ENCODE peak calls at places on chromosomes 4 and X, in eight cellular contexts. B is glutamatergic neuron, E is tibial artery, X is GM13977, T is fibroblast of mammary gland, O is BJ, V is AG09319, Q is AG04450. G is an unnamed sample.

GRCh38 chr4:40173470-40173875 is 23.4 kb upstream of the RHOH start:
- DNase-seq in B (no peak), X (peak), Q (no peak), T (no peak), O (no peak), E (no peak), V (no peak), G (no peak)

GRCh38 chrX:47991263-47992092 is 12.3 kb downstream of the ZNF182 start:
- DNase-seq in T (peak), X (no peak), O (peak), B (no peak), V (no peak), Q (no peak), E (no peak), G (no peak)

GRCh38 chr4:78926825-78927224 is 12.4 kb downstream of the PAQR3 start:
- DNase-seq in B (no peak), E (no peak), O (no peak), T (no peak), Q (no peak), V (no peak), X (no peak), G (no peak)

GRCh38 chr4:173252024-173252935 is 81.9 kb downstream of the HMGB2 start:
- DNase-seq in Q (peak), V (peak), O (peak), E (peak), X (peak), T (peak), B (peak), G (peak)

GRCh38 chrX:87338510-87338909 is 179.1 kb upstream of the KLHL4 start:
- DNase-seq in E (no peak), X (peak), V (no peak), B (no peak), T (peak), Q (no peak), O (no peak), G (no peak)

GRCh38 chrX:51568586-51568985 is 50.1 kb downstream of the CENPVL3 start:
- DNase-seq in T (peak), V (no peak), B (no peak), X (no peak), Q (peak), O (peak), E (no peak), G (no peak)

GRCh38 chr4:166143227-166143626 is 270.2 kb downstream of the TLL1 start:
- DNase-seq in Q (no peak), T (peak), E (no peak), O (peak), X (no peak), B (no peak), V (no peak), G (no peak)

GRCh38 chr4:8191136-8191747 is 7.8 kb upstream of the SH3TC1 start:
- DNase-seq in E (peak), V (no peak), B (peak), O (no peak), Q (no peak), T (peak), X (peak), G (no peak)

GRCh38 chrX:20231598-20231997 is 35.1 kb downstream of the RPS6KA3 start:
- DNase-seq in E (no peak), X (no peak), V (no peak), O (no peak), T (no peak), Q (no peak), B (no peak), G (no peak)

GRCh38 chrX:34509394-34509793 is 147.7 kb downstream of the TMEM47 start:
- DNase-seq in E (no peak), O (no peak), V (no peak), X (no peak), Q (no peak), T (no peak), B (no peak), G (no peak)

GRCh38 chr4:53962516-53963225 is 101.7 kb downstream of the CHIC2 start:
- DNase-seq in Q (peak), T (peak), B (no peak), X (no peak), V (no peak), O (peak), E (no peak), G (no peak)

GRCh38 chr4:153545822-153546221 is 79.7 kb downstream of the TMEM131L start:
- DNase-seq in E (no peak), O (no peak), T (no peak), X (no peak), Q (no peak), B (no peak), V (no peak), G (no peak)

GRCh38 chrX:71665747-71666146 is 1.6 kb upstream of the LOC101059915 start:
- DNase-seq in B (no peak), T (no peak), X (no peak), E (no peak), Q (no peak), V (no peak), O (no peak), G (no peak)

GRCh38 chrX:7147978-7148824 is at the start of gene PUDP:
- DNase-seq in Q (peak), X (peak), E (peak), B (peak), T (peak), V (peak), O (no peak), G (peak)

GRCh38 chrX:154436597-154437397 is at the start of gene GDI1:
- DNase-seq in O (no peak), B (peak), Q (no peak), V (no peak), T (peak), E (peak), X (peak), G (peak)

GRCh38 chr4:146095091-146095690 is 80.3 kb upstream of the LSM6 start:
- DNase-seq in O (no peak), X (no peak), V (peak), T (peak), Q (peak), B (no peak), E (peak), G (peak)

GRCh38 chrX:45472968-45473367 is 272.3 kb upstream of the DIPK2B start:
- DNase-seq in T (peak), Q (peak), V (no peak), O (peak), E (no peak), X (no peak), B (no peak), G (no peak)

GRCh38 chr4:19774690-19775256 is 476.9 kb upstream of the SLIT2 start:
- DNase-seq in O (no peak), X (no peak), E (no peak), B (no peak), Q (no peak), T (peak), V (no peak), G (no peak)

GRCh38 chr4:156517956-156518355 is 453.6 kb downstream of the PDGFC start:
- DNase-seq in T (no peak), E (no peak), O (no peak), V (no peak), B (no peak), Q (no peak), X (no peak), G (no peak)

GRCh38 chrX:2484721-2485459 is 15.9 kb downstream of the DHRSX start:
- DNase-seq in X (no peak), B (no peak), V (no peak), Q (no peak), E (peak), O (no peak), T (peak), G (peak)

GRCh38 chr4:165763640-165764039 is 109.4 kb upstream of the TLL1 start:
- DNase-seq in X (no peak), V (no peak), T (no peak), Q (no peak), B (no peak), O (no peak), E (no peak), G (no peak)

GRCh38 chrX:85930099-85930498 is 117.3 kb downstream of the CHM start:
- DNase-seq in E (no peak), O (no peak), V (no peak), Q (no peak), X (no peak), B (no peak), T (no peak), G (no peak)
- TF ChIP-seq CTCF in E (no peak), O (no peak), V (no peak), Q (no peak), X (no peak), B (no peak), T (no peak), G (no peak)

GRCh38 chr4:4397441-4397819 is 10.5 kb downstream of the NSG1 start:
- DNase-seq in V (no peak), X (no peak), Q (no peak), E (no peak), T (no peak), B (no peak), O (no peak), G (no peak)
- TF ChIP-seq CTCF in V (no peak), X (no peak), Q (no peak), E (no peak), T (no peak), B (no peak), O (no peak), G (no peak)

DNA sequence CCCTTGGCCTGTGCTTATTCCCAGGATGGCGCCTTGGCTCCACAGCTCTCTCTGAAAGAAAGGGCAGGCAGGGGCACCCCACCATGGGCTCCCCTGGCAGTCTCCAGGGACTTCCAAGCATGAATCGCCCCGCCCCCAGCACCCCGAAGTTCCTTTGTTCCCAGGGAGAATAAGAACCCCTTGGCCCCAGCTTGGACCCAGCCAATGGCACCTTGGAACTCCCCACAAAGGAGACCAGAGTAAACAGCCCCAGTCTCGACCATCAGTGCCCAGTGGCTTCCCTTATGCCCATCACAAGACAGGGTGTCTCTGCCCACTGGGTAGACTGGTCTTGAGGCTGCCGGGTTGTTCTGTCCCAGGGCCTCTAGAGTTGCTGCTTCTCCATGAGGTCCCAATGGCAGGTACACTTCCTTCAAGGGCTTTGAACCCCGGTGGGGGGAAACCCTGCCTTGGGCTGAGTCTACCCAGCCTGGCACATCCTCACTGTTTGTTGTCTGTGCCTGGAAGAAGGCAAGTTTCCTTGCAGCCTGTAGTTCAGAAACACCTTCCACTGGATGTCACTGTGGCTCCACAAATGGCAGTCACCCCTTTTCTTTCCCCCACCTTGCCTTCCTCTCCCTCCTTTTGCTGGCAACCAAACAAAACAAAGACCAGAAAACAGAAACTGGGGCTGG is 30.8 kb downstream of the NBDY start:
- DNase-seq in E (no peak), O (no peak), V (no peak), T (no peak), B (no peak), Q (no peak), X (no peak), G (no peak)
- TF ChIP-seq CTCF in E (no peak), O (no peak), V (no peak), T (no peak), B (no peak), Q (no peak), X (no peak), G (no peak)

GRCh38 chr4:13642163-13642562 is 14.6 kb upstream of the BOD1L1 start:
- DNase-seq in O (no peak), E (no peak), Q (no peak), T (peak), X (no peak), B (no peak), V (no peak), G (no peak)

GRCh38 chr4:13647012-13647411 is 19.5 kb upstream of the BOD1L1 start:
- DNase-seq in T (no peak), X (no peak), V (no peak), E (no peak), O (no peak), B (no peak), Q (no peak), G (no peak)

GRCh38 chr4:13642576-13642975 is 15.1 kb upstream of the BOD1L1 start:
- DNase-seq in B (no peak), T (peak), E (peak), X (no peak), O (no peak), V (no peak), Q (no peak), G (no peak)

GRCh38 chr4:13641084-13641483 is 13.6 kb upstream of the BOD1L1 start:
- DNase-seq in E (no peak), V (no peak), T (no peak), B (no peak), X (no peak), Q (no peak), O (no peak), G (no peak)

DNA sequence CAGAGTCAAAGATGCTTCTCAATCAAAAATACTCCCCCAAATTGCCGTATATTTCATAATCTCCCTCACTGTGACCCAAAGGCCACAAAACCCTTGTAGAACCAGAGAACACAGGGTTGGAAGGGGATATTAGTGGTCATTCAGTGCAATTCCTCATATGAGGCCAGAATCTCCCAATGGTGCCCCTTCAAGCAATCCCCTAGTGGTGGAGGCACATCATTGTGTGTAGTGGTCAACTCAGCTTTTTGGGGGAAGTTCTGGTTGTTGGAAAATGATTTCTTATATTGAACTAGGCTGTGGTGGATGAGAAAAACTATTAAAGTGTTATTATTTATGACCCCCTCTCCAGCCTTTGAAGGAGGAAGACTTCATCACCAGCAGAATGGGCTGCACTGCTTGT is 17.6 kb upstream of the BOD1L1 start:
- DNase-seq in O (no peak), V (no peak), B (no peak), E (no peak), Q (no peak), T (no peak), X (no peak), G (no peak)
- TF ChIP-seq CTCF in O (no peak), V (no peak), B (peak), E (no peak), Q (peak), T (peak), X (no peak), G (no peak)

GRCh38 chr4:113293673-113294072 is 244.2 kb downstream of the ANK2 start:
- DNase-seq in X (no peak), V (no peak), O (no peak), E (no peak), Q (no peak), B (no peak), T (peak), G (no peak)
- TF ChIP-seq CTCF in X (no peak), V (peak), O (peak), E (peak), Q (no peak), B (no peak), T (peak), G (no peak)

GRCh38 chrX:120450163-120450562 is 18.9 kb downstream of the LAMP2 start:
- DNase-seq in B (no peak), O (no peak), X (peak), E (no peak), T (no peak), Q (no peak), V (no peak), G (no peak)
- TF ChIP-seq CTCF in B (peak), O (peak), X (peak), E (no peak), T (peak), Q (peak), V (no peak), G (no peak)

GRCh38 chr4:186032259-186032658 is 36.7 kb upstream of the TLR3 start:
- DNase-seq in Q (no peak), T (no peak), V (no peak), X (no peak), O (no peak), E (no peak), B (no peak), G (no peak)
- TF ChIP-seq CTCF in Q (no peak), T (no peak), V (no peak), X (no peak), O (no peak), E (no peak), B (no peak), G (no peak)

DNA sequence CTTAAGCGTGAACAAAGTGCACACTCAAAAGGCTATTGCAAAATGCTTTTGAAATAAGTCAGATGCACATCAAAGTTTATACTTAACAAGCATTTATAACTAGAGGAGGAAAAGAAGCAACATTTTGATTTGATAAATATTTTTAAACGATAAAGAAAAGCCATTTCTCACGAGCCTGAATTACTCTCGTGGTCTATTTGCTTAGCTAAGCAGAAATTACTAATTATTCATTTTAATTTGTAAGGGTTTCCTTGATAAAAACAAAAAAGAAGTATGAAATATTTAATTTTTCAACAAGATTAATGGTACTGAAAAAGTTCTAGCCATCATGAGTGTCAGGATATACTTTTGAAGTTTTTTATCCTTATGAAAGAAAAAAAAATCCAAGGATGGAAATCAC is 78.2 kb downstream of the UNC5C start:
- DNase-seq in Q (no peak), V (no peak), E (no peak), O (no peak), T (no peak), B (no peak), X (no peak), G (no peak)
- TF ChIP-seq CTCF in Q (no peak), V (no peak), E (no peak), O (no peak), T (no peak), B (no peak), X (no peak), G (no peak)

GRCh38 chr4:3436048-3436797 is 5.5 kb upstream of the HGFAC start:
- DNase-seq in Q (no peak), E (no peak), T (no peak), B (peak), V (no peak), X (no peak), O (no peak), G (no peak)

GRCh38 chr4:3434891-3435683 is 6.7 kb upstream of the HGFAC start:
- DNase-seq in Q (no peak), E (no peak), T (no peak), B (peak), X (no peak), V (no peak), O (no peak), G (peak)

GRCh38 chr4:3436798-3437581 is 4.8 kb upstream of the HGFAC start:
- DNase-seq in T (peak), Q (no peak), B (no peak), X (no peak), O (no peak), E (no peak), V (peak), G (no peak)

GRCh38 chr4:3437582-3437936 is 4.2 kb upstream of the HGFAC start:
- DNase-seq in T (no peak), V (no peak), O (no peak), E (no peak), B (peak), Q (no peak), X (no peak), G (no peak)

GRCh38 chr4:3435684-3435956 is 6.1 kb upstream of the HGFAC start:
- DNase-seq in O (no peak), B (no peak), T (no peak), Q (no peak), X (no peak), E (no peak), V (no peak), G (no peak)
- TF ChIP-seq CTCF in O (no peak), B (no peak), T (no peak), Q (no peak), X (no peak), E (no peak), V (no peak), G (no peak)

G was measured in WTC11.